ENCODE peak calls at places on chromosomes 11 and 22, in six cellular contexts. One of them, this sample, is unnamed.

GRCh38 chr11:57598831-57599155 is 1.3 kb downstream of the SERPING1 start:
- DNase-seq in CD14-positive monocyte: no peak
- DNase-seq in GM13976: no peak
- DNase-seq in BJ: no peak
- DNase-seq in cardiac fibroblast: peak; percentile 61
- DNase-seq in CD8-positive, alpha-beta T cell: no peak
- DNase-seq in this sample: no peak

GRCh38 chr11:76613901-76614300 is 56.6 kb downstream of the LRRC32 start:
- DNase-seq in CD8-positive, alpha-beta T cell: no peak
- DNase-seq in CD14-positive monocyte: no peak
- DNase-seq in cardiac fibroblast: no peak
- DNase-seq in BJ: no peak
- DNase-seq in GM13976: no peak
- DNase-seq in this sample: no peak

GRCh38 chr11:1092919-1093318 is 18.2 kb downstream of the MUC2 start:
- DNase-seq in cardiac fibroblast: no peak
- DNase-seq in BJ: no peak
- DNase-seq in GM13976: no peak
- DNase-seq in CD14-positive monocyte: no peak
- DNase-seq in CD8-positive, alpha-beta T cell: no peak
- DNase-seq in this sample: no peak

GRCh38 chr11:73972187-73972586 is 10.5 kb downstream of the UCP2 start:
- DNase-seq in cardiac fibroblast: no peak
- DNase-seq in CD8-positive, alpha-beta T cell: peak; percentile 41
- DNase-seq in BJ: no peak
- DNase-seq in CD14-positive monocyte: no peak
- DNase-seq in GM13976: no peak
- DNase-seq in this sample: no peak

GRCh38 chr22:29306830-29307657 is 594 bp downstream of the GAS2L1 start:
- DNase-seq in BJ: no peak
- DNase-seq in CD14-positive monocyte: no peak
- DNase-seq in CD8-positive, alpha-beta T cell: no peak
- DNase-seq in cardiac fibroblast: peak; percentile 70
- DNase-seq in GM13976: peak; percentile 63
- DNase-seq in this sample: no peak

GRCh38 chr11:118622376-118623290 is 15.2 kb downstream of the PHLDB1 start:
- DNase-seq in cardiac fibroblast: peak; percentile 76
- DNase-seq in GM13976: no peak
- DNase-seq in CD14-positive monocyte: no peak
- DNase-seq in CD8-positive, alpha-beta T cell: no peak
- DNase-seq in BJ: no peak
- DNase-seq in this sample: no peak

GRCh38 chr11:14182833-14183340 is 176.1 kb downstream of the RRAS2 start:
- DNase-seq in GM13976: no peak
- DNase-seq in BJ: no peak
- DNase-seq in CD14-positive monocyte: no peak
- DNase-seq in cardiac fibroblast: no peak
- DNase-seq in CD8-positive, alpha-beta T cell: no peak
- DNase-seq in this sample: no peak

GRCh38 chr22:45515678-45516077 is 13.0 kb downstream of the FBLN1 start:
- DNase-seq in cardiac fibroblast: no peak
- DNase-seq in CD14-positive monocyte: no peak
- DNase-seq in BJ: no peak
- DNase-seq in GM13976: no peak
- DNase-seq in CD8-positive, alpha-beta T cell: no peak
- DNase-seq in this sample: no peak

GRCh38 chr22:18023509-18024275 is 669 bp downstream of the MICAL3 start:
- DNase-seq in cardiac fibroblast: peak; percentile 81
- DNase-seq in BJ: peak; percentile 46
- DNase-seq in CD14-positive monocyte: no peak
- DNase-seq in CD8-positive, alpha-beta T cell: peak; percentile 12
- DNase-seq in GM13976: peak; percentile 74
- DNase-seq in this sample: no peak

GRCh38 chr11:47056261-47056915 is 119.8 kb downstream of the CSTPP1 start:
- DNase-seq in BJ: no peak
- DNase-seq in cardiac fibroblast: peak; percentile 76
- DNase-seq in GM13976: no peak
- DNase-seq in CD8-positive, alpha-beta T cell: no peak
- DNase-seq in CD14-positive monocyte: no peak
- DNase-seq in this sample: no peak

GRCh38 chr11:16611395-16612233 is 126.8 kb upstream of the C11orf58 start:
- DNase-seq in CD14-positive monocyte: no peak
- DNase-seq in BJ: no peak
- DNase-seq in cardiac fibroblast: no peak
- DNase-seq in GM13976: peak; percentile 23
- DNase-seq in CD8-positive, alpha-beta T cell: no peak
- DNase-seq in this sample: no peak

GRCh38 chr11:68678031-68678441 is 6.3 kb upstream of the GAL start:
- DNase-seq in CD14-positive monocyte: no peak
- DNase-seq in GM13976: no peak
- DNase-seq in cardiac fibroblast: no peak
- DNase-seq in CD8-positive, alpha-beta T cell: no peak
- DNase-seq in BJ: no peak
- DNase-seq in this sample: no peak

GRCh38 chr22:37428649-37429586 is 1.6 kb upstream of the ELFN2 start:
- DNase-seq in CD14-positive monocyte: no peak
- DNase-seq in GM13976: peak; percentile 82
- DNase-seq in cardiac fibroblast: peak; percentile 53
- DNase-seq in CD8-positive, alpha-beta T cell: peak; percentile 71
- DNase-seq in BJ: no peak
- DNase-seq in this sample: no peak

GRCh38 chr11:120643254-120643653 is 131.7 kb downstream of the GRIK4 start:
- DNase-seq in BJ: no peak
- DNase-seq in GM13976: no peak
- DNase-seq in CD14-positive monocyte: no peak
- DNase-seq in CD8-positive, alpha-beta T cell: no peak
- DNase-seq in cardiac fibroblast: no peak
- DNase-seq in this sample: no peak

GRCh38 chr22:48248901-48249455 is 1486.5 kb downstream of the TBC1D22A start:
- DNase-seq in CD8-positive, alpha-beta T cell: no peak
- DNase-seq in GM13976: no peak
- DNase-seq in CD14-positive monocyte: no peak
- DNase-seq in BJ: no peak
- DNase-seq in cardiac fibroblast: no peak
- DNase-seq in this sample: no peak

GRCh38 chr11:127106938-127107337 is 106.4 kb upstream of the KIRREL3 start:
- DNase-seq in BJ: no peak
- DNase-seq in cardiac fibroblast: no peak
- DNase-seq in GM13976: no peak
- DNase-seq in CD8-positive, alpha-beta T cell: no peak
- DNase-seq in CD14-positive monocyte: no peak
- DNase-seq in this sample: no peak

GRCh38 chr11:69943506-69943905 is 124.3 kb upstream of the FGF3 start:
- DNase-seq in CD14-positive monocyte: peak; percentile 27
- DNase-seq in GM13976: no peak
- DNase-seq in cardiac fibroblast: no peak
- DNase-seq in BJ: no peak
- DNase-seq in CD8-positive, alpha-beta T cell: no peak
- DNase-seq in this sample: no peak

GRCh38 chr11:69944146-69944795 is 125.1 kb upstream of the FGF3 start:
- DNase-seq in cardiac fibroblast: no peak
- DNase-seq in GM13976: no peak
- DNase-seq in CD14-positive monocyte: peak; percentile 34
- DNase-seq in CD8-positive, alpha-beta T cell: no peak
- DNase-seq in BJ: no peak
- DNase-seq in this sample: no peak

GRCh38 chr11:69942333-69942820 is 123.2 kb upstream of the FGF3 start:
- DNase-seq in GM13976: no peak
- DNase-seq in BJ: no peak
- DNase-seq in cardiac fibroblast: no peak
- DNase-seq in CD8-positive, alpha-beta T cell: no peak
- DNase-seq in CD14-positive monocyte: peak; percentile 30
- DNase-seq in this sample: no peak

GRCh38 chr11:69941546-69942332 is 122.5 kb upstream of the FGF3 start:
- DNase-seq in cardiac fibroblast: no peak
- DNase-seq in CD8-positive, alpha-beta T cell: no peak
- DNase-seq in CD14-positive monocyte: peak; percentile 41
- DNase-seq in GM13976: no peak
- DNase-seq in BJ: no peak
- DNase-seq in this sample: no peak

DNA sequence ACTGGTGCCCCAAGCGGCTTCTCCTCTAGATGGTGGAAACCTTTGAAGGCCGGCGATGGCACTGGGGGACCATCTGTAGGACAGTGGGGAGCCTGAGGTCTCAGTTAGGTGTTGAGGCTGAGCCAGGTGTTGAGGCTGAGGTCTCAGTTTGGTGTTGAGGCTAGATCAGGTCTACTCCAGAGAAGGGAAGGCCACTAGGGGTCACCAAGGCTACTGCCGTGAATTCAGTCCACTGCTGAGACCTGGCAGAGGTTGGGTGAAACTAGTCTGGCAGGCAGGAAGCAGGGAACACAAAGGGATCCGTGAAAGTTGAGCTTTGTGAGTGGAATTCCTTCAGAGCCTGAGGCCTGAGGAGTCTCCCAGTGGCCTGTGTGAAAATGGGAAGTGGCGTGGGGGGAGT is 123.8 kb upstream of the FGF3 start:
- DNase-seq in cardiac fibroblast: no peak
- DNase-seq in GM13976: no peak
- DNase-seq in BJ: no peak
- DNase-seq in CD14-positive monocyte: peak; percentile 9
- DNase-seq in CD8-positive, alpha-beta T cell: no peak
- DNase-seq in this sample: no peak
- TF ChIP-seq CTCF in cardiac fibroblast: no peak
- TF ChIP-seq CTCF in GM13976: no peak
- TF ChIP-seq CTCF in BJ: peak; percentile 14
- TF ChIP-seq CTCF in CD14-positive monocyte: no peak
- TF ChIP-seq CTCF in CD8-positive, alpha-beta T cell: no peak
- TF ChIP-seq CTCF in this sample: no peak

DNA sequence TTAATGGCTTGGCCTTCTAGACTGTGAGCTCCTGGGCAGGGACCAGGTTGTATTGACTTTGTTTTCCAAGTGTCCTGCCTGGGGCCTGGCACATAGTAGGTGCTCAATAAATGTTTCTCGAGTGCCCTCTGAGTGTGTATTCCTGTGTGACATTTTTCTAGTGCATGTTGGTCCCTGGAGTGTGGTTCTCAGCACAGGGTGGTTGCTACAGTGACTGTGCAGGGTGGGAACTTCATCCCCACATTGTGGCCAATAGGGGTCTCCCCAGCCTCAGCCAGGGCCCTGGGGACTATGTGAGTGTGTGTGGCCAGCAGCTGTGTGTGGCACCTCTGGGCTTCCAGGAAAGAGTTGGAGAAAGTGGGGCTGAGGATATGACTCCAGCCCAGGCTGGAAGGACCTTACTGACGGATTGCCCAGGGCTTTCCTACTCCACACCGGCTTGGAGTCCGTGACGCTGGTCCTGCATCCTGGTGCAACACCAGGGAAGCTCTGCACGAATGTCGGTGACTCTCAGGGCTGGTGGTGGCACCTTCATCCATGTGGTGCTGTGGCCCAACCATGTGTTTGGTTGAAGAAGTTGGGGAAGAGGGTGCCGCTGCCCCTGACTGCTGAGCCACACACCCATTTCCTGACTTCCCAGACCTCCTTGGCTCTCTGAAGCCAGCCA is 9.0 kb upstream of the MARK2 start:
- DNase-seq in BJ: no peak
- DNase-seq in CD8-positive, alpha-beta T cell: no peak
- DNase-seq in cardiac fibroblast: peak; percentile 42
- DNase-seq in CD14-positive monocyte: no peak
- DNase-seq in GM13976: peak; percentile 58
- DNase-seq in this sample: no peak
- TF ChIP-seq CTCF in BJ: peak; percentile 49
- TF ChIP-seq CTCF in CD8-positive, alpha-beta T cell: no peak
- TF ChIP-seq CTCF in cardiac fibroblast: peak; percentile 12
- TF ChIP-seq CTCF in CD14-positive monocyte: no peak
- TF ChIP-seq CTCF in GM13976: peak; percentile 10
- TF ChIP-seq CTCF in this sample: peak; percentile 37

DNA sequence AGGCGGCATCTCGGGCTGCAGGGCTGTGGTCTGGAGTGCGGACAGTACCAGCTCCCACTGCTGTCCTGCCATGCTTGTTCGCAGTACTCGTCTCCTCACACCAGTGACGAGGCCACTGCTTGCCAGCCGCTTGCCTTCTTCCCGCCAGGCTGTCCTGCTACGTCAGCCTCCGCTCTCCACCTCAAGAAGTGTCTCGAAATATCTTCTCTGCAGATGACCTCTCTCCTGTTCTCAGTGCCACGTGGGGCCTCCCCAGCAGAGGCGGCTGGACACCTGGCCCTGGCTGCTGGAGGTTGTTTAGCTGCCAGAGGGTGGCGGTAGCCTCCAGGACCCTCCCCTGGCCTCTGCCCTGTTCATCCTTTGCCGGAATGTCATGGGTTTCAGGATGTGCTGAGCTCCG is 3.1 kb upstream of the CCDC188 start:
- DNase-seq in GM13976: no peak
- DNase-seq in CD8-positive, alpha-beta T cell: no peak
- DNase-seq in cardiac fibroblast: no peak
- DNase-seq in BJ: no peak
- DNase-seq in CD14-positive monocyte: no peak
- DNase-seq in this sample: no peak
- TF ChIP-seq CTCF in GM13976: no peak
- TF ChIP-seq CTCF in CD8-positive, alpha-beta T cell: no peak
- TF ChIP-seq CTCF in cardiac fibroblast: no peak
- TF ChIP-seq CTCF in BJ: peak; percentile 3
- TF ChIP-seq CTCF in CD14-positive monocyte: no peak
- TF ChIP-seq CTCF in this sample: no peak

DNA sequence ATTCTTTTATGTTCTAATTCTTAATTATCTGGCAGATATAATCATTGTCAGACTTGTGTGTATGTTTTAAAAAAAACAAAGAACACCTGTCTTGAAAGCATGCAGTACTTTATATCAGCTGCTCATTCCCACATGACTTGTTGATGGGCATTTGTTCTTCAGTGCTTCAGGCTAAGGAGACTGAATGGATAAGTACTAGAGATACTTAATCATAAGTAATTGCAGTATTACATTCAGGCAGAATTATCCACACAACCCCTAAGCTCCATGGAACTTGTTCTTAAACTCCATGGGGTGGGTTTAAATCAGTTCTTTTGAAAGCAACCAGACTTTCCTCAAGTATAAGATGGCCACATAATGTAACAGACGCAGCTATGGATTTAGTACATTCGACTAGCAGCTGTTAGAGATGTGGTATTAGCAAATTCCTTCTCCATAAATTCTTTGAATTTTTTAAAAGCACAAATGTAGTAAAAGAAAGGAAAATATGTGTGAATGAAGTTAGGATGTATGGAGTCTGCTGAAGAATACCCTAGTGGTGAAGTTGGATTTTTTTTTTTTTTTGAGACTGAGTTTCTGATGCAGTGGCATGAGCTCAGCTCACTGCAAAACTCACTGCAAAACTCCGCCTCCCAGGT is 3.0 kb downstream of the JAM3 start:
- DNase-seq in cardiac fibroblast: no peak
- DNase-seq in CD14-positive monocyte: no peak
- DNase-seq in BJ: no peak
- DNase-seq in CD8-positive, alpha-beta T cell: no peak
- DNase-seq in GM13976: no peak
- DNase-seq in this sample: no peak
- TF ChIP-seq CTCF in cardiac fibroblast: no peak
- TF ChIP-seq CTCF in CD14-positive monocyte: no peak
- TF ChIP-seq CTCF in BJ: no peak
- TF ChIP-seq CTCF in CD8-positive, alpha-beta T cell: no peak
- TF ChIP-seq CTCF in GM13976: no peak
- TF ChIP-seq CTCF in this sample: no peak